ENCODE peak calls at places on chromosome 14, in five cellular contexts. D is stimulated activated CD4-positive, alpha-beta T cell treated with anti-CD3 and anti-CD28 coated beads, Interleukin-2, amount 100 ng/mL, for 24 hours; C is NCI-H226; Y is GM04504; F is KG1. Q is an unnamed sample.

GRCh38 chr14:21405097-21405496 is 21.3 kb upstream of the SUPT16H start:
- DNase-seq in C (no peak), D (no peak), Y (no peak), F (no peak), Q (no peak)

GRCh38 chr14:104436741-104437701 is 142.5 kb upstream of the C14orf180 start:
- DNase-seq in Y (no peak), D (no peak), F (no peak), C (no peak), Q (no peak)

GRCh38 chr14:92724516-92725340 is 23.7 kb downstream of the LGMN start:
- DNase-seq in C (no peak), D (no peak), Y (no peak), F (no peak), Q (peak; percentile 13)

GRCh38 chr14:101755591-101756324 is 5.8 kb upstream of the PPP2R5C start:
- DNase-seq in D (no peak), F (no peak), C (no peak), Y (no peak), Q (no peak)

GRCh38 chr14:68075382-68076029 is 255.9 kb downstream of the RAD51B start:
- DNase-seq in F (no peak), D (no peak), C (no peak), Y (no peak), Q (no peak)

GRCh38 chr14:97218713-97219355 is 421.7 kb downstream of the VRK1 start:
- DNase-seq in F (peak; percentile 48), Y (no peak), D (peak; percentile 48), C (no peak), Q (no peak)

GRCh38 chr14:67623114-67623513 is 3.4 kb downstream of the ARG2 start:
- DNase-seq in F (no peak), C (no peak), Y (no peak), D (no peak), Q (no peak)

GRCh38 chr14:64539186-64539552 is 1.4 kb upstream of the HSPA2 start:
- DNase-seq in C (no peak), D (no peak), F (no peak), Y (no peak), Q (no peak)

GRCh38 chr14:105061428-105062047 is 3.7 kb downstream of the GPR132 start:
- DNase-seq in F (no peak), Y (no peak), D (peak; percentile 76), C (no peak), Q (no peak)

GRCh38 chr14:81447018-81447770 is 47.1 kb upstream of the STON2 start:
- DNase-seq in C (no peak), F (no peak), D (no peak), Y (no peak), Q (peak; percentile 62)

GRCh38 chr14:21924479-21924878 is 250.9 kb upstream of the OR4E1 start:
- DNase-seq in F (peak; percentile 67), D (peak; percentile 38), Y (no peak), C (no peak), Q (no peak)

GRCh38 chr14:96105921-96106441 is 66.8 kb downstream of the C14orf132 start:
- DNase-seq in D (no peak), Y (no peak), C (no peak), F (no peak), Q (no peak)

GRCh38 chr14:33061667-33062325 is 123.1 kb downstream of the NPAS3 start:
- DNase-seq in F (no peak), D (no peak), Y (no peak), C (peak; percentile 71), Q (no peak)

GRCh38 chr14:105883066-105884005 is 357.0 kb downstream of the TMEM121 start:
- DNase-seq in D (no peak), C (no peak), F (no peak), Y (no peak), Q (no peak)

GRCh38 chr14:81384900-81385299 is 15.2 kb downstream of the STON2 start:
- DNase-seq in D (no peak), C (peak; percentile 96), F (no peak), Y (no peak), Q (no peak)

GRCh38 chr14:50559990-50560928 is at the start of gene ATL1:
- DNase-seq in D (peak; percentile 57), F (no peak), Y (peak; percentile 19), C (peak; percentile 15), Q (peak; percentile 84)

GRCh38 chr14:62015945-62016344 is 253.7 kb downstream of the SNAPC1 start:
- DNase-seq in C (peak; percentile 46), Y (peak; percentile 3), F (no peak), D (no peak), Q (no peak)

GRCh38 chr14:70489579-70490175 is 37.7 kb downstream of the ADAM21 start:
- DNase-seq in F (no peak), D (no peak), Y (no peak), C (no peak), Q (no peak)

GRCh38 chr14:64734990-64735389 is 30.8 kb downstream of the PLEKHG3 start:
- DNase-seq in D (no peak), C (no peak), F (no peak), Y (no peak), Q (no peak)

GRCh38 chr14:95025941-95026340 is 131.4 kb downstream of the DICER1 start:
- DNase-seq in Y (no peak), C (no peak), D (no peak), F (no peak), Q (no peak)

GRCh38 chr14:103679351-103679750 is 35.9 kb downstream of the XRCC3 start:
- DNase-seq in D (peak; percentile 60), F (no peak), C (no peak), Y (no peak), Q (no peak)

GRCh38 chr14:90883197-90883596 is 67.0 kb upstream of the TTC7B start:
- DNase-seq in Y (no peak), F (no peak), D (no peak), C (no peak), Q (no peak)

GRCh38 chr14:95125951-95126350 is 31.4 kb downstream of the DICER1 start:
- DNase-seq in F (no peak), Y (no peak), C (no peak), D (no peak), Q (no peak)

GRCh38 chr14:90781876-90782275 is 34.4 kb downstream of the TTC7B start:
- DNase-seq in Y (no peak), F (no peak), C (no peak), D (no peak), Q (no peak)

GRCh38 chr14:92366237-92366636 is 43.3 kb downstream of the SLC24A4 start:
- DNase-seq in Y (no peak), F (no peak), D (no peak), C (no peak), Q (no peak)

GRCh38 chr14:33016611-33017010 is 77.9 kb downstream of the NPAS3 start:
- DNase-seq in D (no peak), C (no peak), Y (no peak), F (no peak), Q (peak; percentile 11)

GRCh38 chr14:92565718-92566115 is 52.1 kb downstream of the RIN3 start:
- DNase-seq in F (no peak), D (no peak), C (no peak), Y (no peak), Q (no peak)

GRCh38 chr14:50344116-50344775 is 32.1 kb downstream of the DMAC2L start:
- DNase-seq in F (no peak), C (peak; percentile 62), D (peak; percentile 67), Y (no peak), Q (no peak)

GRCh38 chr14:106493962-106494823 is 967.8 kb downstream of the TMEM121 start:
- DNase-seq in Y (no peak), F (no peak), D (no peak), C (no peak), Q (no peak)